ENCODE peak calls at places on chromosomes 4 and X, in six cellular contexts. K is GM12892, A is body of pancreas, X is endothelial cell of umbilical vein, T is spleen, R is adrenal gland. Y is an unnamed sample.

GRCh38 chrX:69238153-69238959 is 73.1 kb upstream of the PJA1 start:
- DNase-seq in K (no peak), A (no peak), X (no peak), T (no peak), R (no peak), Y (no peak)

GRCh38 chr4:48064349-48064748 is 47.8 kb downstream of the NIPAL1 start:
- DNase-seq in K (no peak), A (no peak), X (no peak), T (no peak), R (no peak), Y (no peak)

GRCh38 chr4:55503164-55503563 is 43.5 kb downstream of the CLOCK start:
- DNase-seq in K (no peak), A (no peak), X (peak), T (no peak), R (no peak), Y (no peak)

GRCh38 chr4:140841186-140841585 is 85.0 kb upstream of the TBC1D9 start:
- DNase-seq in K (no peak), A (no peak), X (no peak), T (no peak), R (no peak), Y (no peak)

GRCh38 chr4:132001542-132001941 is 1147.6 kb upstream of the PCDH10 start:
- DNase-seq in K (no peak), A (no peak), X (no peak), T (no peak), R (no peak), Y (no peak)

GRCh38 chrX:149275836-149276235 is 229.3 kb downstream of the IDS start:
- DNase-seq in K (no peak), A (no peak), X (no peak), T (no peak), R (no peak), Y (no peak)

GRCh38 chrX:121571333-121571732 is 523.9 kb downstream of the GLUD2 start:
- DNase-seq in K (no peak), A (no peak), X (no peak), T (no peak), R (no peak), Y (no peak)

GRCh38 chrX:110241816-110242215 is 76.1 kb downstream of the AMMECR1 start:
- DNase-seq in K (no peak), A (peak), X (no peak), T (no peak), R (peak), Y (no peak)

GRCh38 chrX:25001808-25002657 is 13.7 kb downstream of the ARX start:
- DNase-seq in K (no peak), A (no peak), X (no peak), T (no peak), R (no peak), Y (no peak)

GRCh38 chr4:118417325-118417724 is 64.5 kb upstream of the PRSS12 start:
- DNase-seq in K (no peak), A (no peak), X (no peak), T (no peak), R (no peak), Y (no peak)

GRCh38 chrX:115053223-115053622 is 35.8 kb upstream of the IL13RA2 start:
- DNase-seq in K (no peak), A (no peak), X (no peak), T (no peak), R (no peak), Y (no peak)

GRCh38 chrX:111519215-111519614 is 7.8 kb downstream of the SERTM2 start:
- DNase-seq in K (no peak), A (no peak), X (no peak), T (no peak), R (no peak), Y (no peak)

GRCh38 chrX:132199941-132200340 is 19.3 kb downstream of the RAP2C start:
- DNase-seq in K (no peak), A (no peak), X (no peak), T (no peak), R (no peak), Y (no peak)

GRCh38 chr4:108163352-108163751 is 5.4 kb downstream of the LEF1 start:
- DNase-seq in K (no peak), A (no peak), X (no peak), T (no peak), R (no peak), Y (no peak)

GRCh38 chrX:103464071-103464773 is 55.1 kb downstream of the RAB40A start:
- DNase-seq in K (no peak), A (peak), X (peak), T (no peak), R (peak), Y (peak)

GRCh38 chr4:68451246-68452211 is 4.3 kb downstream of the TMPRSS11E start:
- DNase-seq in K (no peak), A (no peak), X (no peak), T (no peak), R (no peak), Y (no peak)

GRCh38 chr4:158193171-158193749 is 17.0 kb upstream of the TMEM144 start:
- DNase-seq in K (no peak), A (no peak), X (peak), T (no peak), R (no peak), Y (peak)

GRCh38 chrX:152619897-152620296 is 17.8 kb upstream of the GABRQ start:
- DNase-seq in K (no peak), A (no peak), X (no peak), T (no peak), R (no peak), Y (no peak)

GRCh38 chr4:85498068-85498733 is 23.3 kb downstream of the ARHGAP24 start:
- DNase-seq in K (peak), A (peak), X (no peak), T (peak), R (peak), Y (no peak)

GRCh38 chr4:142595222-142595871 is 250.8 kb downstream of the INPP4B start:
- DNase-seq in K (no peak), A (peak), X (no peak), T (no peak), R (no peak), Y (no peak)

GRCh38 chrX:77160301-77160700 is 286.9 kb upstream of the FGF16 start:
- DNase-seq in K (no peak), A (no peak), X (no peak), T (peak), R (peak), Y (peak)

GRCh38 chr4:14856076-14856926 is 146.0 kb upstream of the CPEB2 start:
- DNase-seq in K (no peak), A (peak), X (peak), T (no peak), R (peak), Y (peak)

GRCh38 chr4:133157460-133158160 is 8.5 kb downstream of the PCDH10 start:
- DNase-seq in K (no peak), A (no peak), X (peak), T (no peak), R (no peak), Y (no peak)

GRCh38 chr4:90602728-90603127 is 475.5 kb downstream of the CCSER1 start:
- DNase-seq in K (no peak), A (no peak), X (no peak), T (no peak), R (no peak), Y (no peak)

GRCh38 chrX:72297953-72298730 is 7.6 kb downstream of the CITED1 start:
- DNase-seq in K (no peak), A (no peak), X (no peak), T (no peak), R (no peak), Y (peak)

GRCh38 chrX:34053931-34054330 is 78.2 kb downstream of the FAM47A start:
- DNase-seq in K (no peak), A (no peak), X (no peak), T (no peak), R (no peak), Y (no peak)

GRCh38 chrX:133608406-133608805 is 193.1 kb upstream of the GPC4 start:
- DNase-seq in K (no peak), A (no peak), X (no peak), T (no peak), R (no peak), Y (no peak)

GRCh38 chr4:106803107-106803506 is 233.0 kb downstream of the DKK2 start:
- DNase-seq in K (no peak), A (no peak), X (peak), T (no peak), R (no peak), Y (no peak)

GRCh38 chr4:110614981-110615365 is 7.9 kb downstream of the PITX2 start:
- DNase-seq in K (no peak), A (no peak), X (no peak), T (no peak), R (no peak), Y (no peak)

GRCh38 chr4:20474119-20474518 is 222.4 kb downstream of the SLIT2 start:
- DNase-seq in K (no peak), A (no peak), X (peak), T (no peak), R (no peak), Y (no peak)

GRCh38 chr4:10893417-10893816 is 208.8 kb upstream of the CLNK start:
- DNase-seq in K (no peak), A (no peak), X (no peak), T (no peak), R (no peak), Y (no peak)

GRCh38 chrX:154436597-154437397 is at the start of gene GDI1:
- DNase-seq in K (peak), A (peak), X (no peak), T (peak), R (peak), Y (peak)

GRCh38 chr4:28463184-28463690 is 1602.6 kb downstream of the STIM2 start:
- DNase-seq in K (no peak), A (no peak), X (no peak), T (no peak), R (no peak), Y (no peak)

GRCh38 chr4:41061482-41062185 is 152.7 kb downstream of the APBB2 start:
- DNase-seq in K (no peak), A (no peak), X (peak), T (no peak), R (no peak), Y (no peak)

GRCh38 chr4:24519649-24520048 is 64.7 kb downstream of the DHX15 start:
- DNase-seq in K (no peak), A (peak), X (peak), T (no peak), R (peak), Y (no peak)

GRCh38 chr4:159735281-159736207 is 632.7 kb downstream of the RAPGEF2 start:
- DNase-seq in K (no peak), A (no peak), X (no peak), T (no peak), R (no peak), Y (no peak)

DNA sequence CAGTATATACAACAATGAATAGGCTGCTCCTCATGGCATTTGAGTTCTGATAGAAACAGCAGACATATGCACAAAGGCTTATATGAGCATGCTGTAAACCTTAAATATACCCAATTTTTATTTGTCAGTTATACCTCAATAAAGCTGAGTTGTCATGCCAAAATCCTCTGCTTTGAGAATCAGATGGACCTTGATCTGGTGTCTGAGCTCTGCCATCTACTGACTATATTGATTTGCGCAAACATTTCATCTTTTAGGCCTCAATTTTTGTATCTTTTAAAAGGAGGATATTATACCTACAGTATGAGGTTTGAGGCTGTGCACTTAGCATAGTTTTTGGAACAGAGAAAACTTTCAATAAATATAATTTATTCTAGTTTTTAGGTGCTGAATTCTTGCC is 85.2 kb downstream of the PRRG1 start:
- DNase-seq in K (no peak), A (no peak), X (no peak), T (no peak), R (no peak), Y (no peak)
- TF ChIP-seq POLR2A in K (no peak), A (no peak), X (no peak), T (no peak), R (no peak), Y (no peak)

GRCh38 chr4:2248821-2249261 is 6.9 kb upstream of the HAUS3 start:
- DNase-seq in K (peak), A (peak), X (no peak), T (peak), R (peak), Y (no peak)
- TF ChIP-seq POLR2A in K (no peak), A (no peak), X (no peak), T (no peak), R (no peak), Y (no peak)

GRCh38 chrX:21715825-21716224 is 42.1 kb downstream of the SMPX start:
- DNase-seq in K (no peak), A (no peak), X (no peak), T (no peak), R (no peak), Y (no peak)

GRCh38 chrX:21721175-21721574 is 36.7 kb downstream of the SMPX start:
- DNase-seq in K (no peak), A (no peak), X (no peak), T (no peak), R (no peak), Y (no peak)

GRCh38 chrX:21723097-21723496 is 34.8 kb downstream of the SMPX start:
- DNase-seq in K (no peak), A (no peak), X (no peak), T (no peak), R (no peak), Y (no peak)

GRCh38 chrX:21711848-21712197 is 46.1 kb downstream of the SMPX start:
- DNase-seq in K (no peak), A (no peak), X (no peak), T (no peak), R (no peak), Y (no peak)

DNA sequence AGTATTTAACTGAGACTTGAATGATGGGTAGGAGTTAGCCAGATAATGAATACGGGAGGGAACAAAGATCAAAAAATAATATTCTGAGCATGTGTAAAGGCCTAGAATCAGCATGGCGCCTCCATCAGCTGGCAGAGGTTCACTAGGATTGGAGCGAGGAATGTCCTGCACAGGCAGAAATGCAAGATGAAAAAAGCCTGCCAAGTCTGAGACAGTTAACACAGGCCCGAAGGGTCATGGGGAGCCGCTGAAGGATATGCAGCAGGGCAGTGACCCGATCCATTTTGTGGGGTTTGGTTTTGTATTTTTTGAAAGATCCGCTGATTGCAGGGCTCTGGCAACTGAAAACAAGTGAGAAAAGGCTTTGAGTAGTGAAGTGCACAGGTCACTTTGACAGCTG is 40.1 kb downstream of the SMPX start:
- DNase-seq in K (no peak), A (no peak), X (no peak), T (no peak), R (no peak), Y (no peak)
- TF ChIP-seq POLR2A in K (no peak), A (no peak), X (no peak), T (no peak), R (no peak), Y (no peak)

GRCh38 chr4:77156912-77157858 is at the start of gene CCNG2:
- DNase-seq in K (no peak), A (peak), X (no peak), T (peak), R (peak), Y (peak)
- TF ChIP-seq POLR2A in K (peak), A (peak), X (peak), T (peak), R (peak), Y (peak)

GRCh38 chrX:18424482-18425198 is 768 bp upstream of the CDKL5 start:
- DNase-seq in K (no peak), A (peak), X (peak), T (peak), R (peak), Y (peak)

GRCh38 chrX:18422886-18423285 is 2.5 kb upstream of the CDKL5 start:
- DNase-seq in K (no peak), A (no peak), X (no peak), T (no peak), R (no peak), Y (no peak)

GRCh38 chrX:18428006-18428405 is 2.6 kb downstream of the CDKL5 start:
- DNase-seq in K (no peak), A (no peak), X (no peak), T (no peak), R (no peak), Y (no peak)

GRCh38 chrX:18426004-18426320 is 554 bp downstream of the CDKL5 start:
- DNase-seq in K (no peak), A (no peak), X (no peak), T (peak), R (no peak), Y (no peak)

DNA sequence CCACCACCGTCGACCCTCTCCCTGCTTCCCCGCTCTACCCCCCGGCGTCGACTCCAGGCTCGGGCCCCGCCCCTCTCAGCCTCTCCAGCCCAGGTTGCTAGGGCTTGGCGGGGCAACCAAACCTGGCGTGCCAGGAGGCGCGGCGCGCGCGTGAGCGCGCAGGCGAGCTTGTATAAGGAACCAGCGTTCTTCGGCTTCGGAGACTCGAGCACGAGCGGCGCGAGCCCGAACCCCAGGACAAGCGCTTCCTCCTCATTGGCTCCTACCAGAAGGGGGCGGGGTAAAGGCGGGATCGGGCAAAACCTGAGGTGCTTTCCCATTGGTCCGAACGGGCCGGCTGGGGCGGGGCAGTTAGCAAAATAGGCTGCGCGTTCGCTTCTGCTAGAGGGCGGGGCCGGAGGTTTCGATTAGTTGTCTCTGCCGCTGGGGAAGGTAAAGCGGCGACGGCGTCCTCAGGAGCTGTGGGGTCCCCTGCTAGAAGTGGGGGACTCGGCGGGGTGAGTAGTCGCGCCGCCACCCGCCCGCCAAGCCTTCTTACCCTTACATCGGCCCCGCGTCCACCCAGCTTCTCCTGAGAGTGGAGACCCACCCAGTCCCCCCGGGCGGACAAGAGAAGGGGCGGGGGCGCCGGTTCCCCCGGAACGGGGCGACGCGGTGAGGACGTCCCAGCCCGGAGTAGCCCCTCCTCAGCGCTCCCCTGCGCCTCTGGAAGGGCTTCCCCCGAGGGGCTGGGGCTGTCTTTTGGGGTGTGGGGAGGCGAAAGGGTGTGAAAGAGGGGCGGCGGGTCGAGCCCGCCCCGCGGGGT is at the start of gene CDKL5:
- DNase-seq in K (peak), A (peak), X (peak), T (peak), R (peak), Y (peak)
- TF ChIP-seq POLR2A in K (peak), A (peak), X (no peak), T (peak), R (peak), Y (no peak)

DNA sequence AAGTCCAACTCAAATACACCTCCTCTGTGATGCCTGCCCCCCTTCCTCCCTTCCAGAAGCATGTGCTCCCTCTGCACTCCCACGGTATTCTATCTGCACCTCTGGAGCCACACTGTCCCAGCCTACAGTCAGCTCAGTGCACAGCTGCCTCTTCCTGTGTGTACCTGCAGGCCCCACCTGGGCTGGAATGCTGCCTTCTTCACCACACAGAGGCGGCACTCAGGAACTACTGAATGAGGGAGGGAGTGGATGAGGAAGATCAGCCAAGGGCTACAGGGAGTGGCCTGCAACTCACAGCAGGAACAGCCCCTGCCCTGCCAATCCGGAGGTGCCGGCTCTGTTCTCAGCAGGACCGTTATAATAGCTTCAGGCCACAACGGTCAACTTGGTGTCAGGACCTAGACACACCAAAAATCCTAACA is 10.1 kb downstream of the AFAP1 start:
- DNase-seq in K (no peak), A (peak), X (no peak), T (no peak), R (no peak), Y (no peak)
- TF ChIP-seq POLR2A in K (no peak), A (no peak), X (no peak), T (no peak), R (no peak), Y (no peak)

DNA sequence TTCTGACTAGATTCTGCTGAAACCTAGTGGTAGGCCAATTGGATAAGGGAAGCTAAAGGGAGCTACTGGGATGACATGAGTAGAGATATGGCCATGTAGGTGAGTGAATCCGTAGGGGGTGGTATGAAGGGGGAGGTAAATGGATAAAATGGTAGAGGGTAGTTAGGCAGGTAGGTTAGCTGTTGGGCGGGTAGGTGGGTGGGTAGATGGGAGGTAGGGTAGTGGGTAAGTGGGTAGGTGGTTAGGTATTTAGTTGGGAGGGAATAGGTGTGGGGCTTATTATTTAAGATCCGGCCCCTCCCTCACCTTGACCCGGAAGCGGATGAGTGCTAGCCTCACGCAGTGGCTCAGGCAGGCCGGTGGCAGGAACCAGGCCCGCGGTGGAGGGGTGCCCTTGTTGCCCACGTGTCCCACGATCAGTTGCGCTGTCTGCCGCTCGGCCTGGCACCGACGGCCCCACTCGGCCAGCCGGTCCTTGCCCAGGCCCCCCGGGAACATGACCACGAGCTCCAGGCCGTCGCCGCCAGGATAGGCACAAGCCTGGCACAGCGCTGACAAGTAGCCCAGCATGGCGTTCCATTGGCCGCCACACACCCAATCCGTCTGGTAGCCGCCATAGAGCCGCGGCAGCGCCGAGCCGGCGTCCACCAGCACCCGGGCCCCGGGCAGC is 725 bp downstream of the FAM120C start:
- DNase-seq in K (peak), A (peak), X (peak), T (peak), R (peak), Y (peak)
- TF ChIP-seq POLR2A in K (peak), A (no peak), X (peak), T (no peak), R (no peak), Y (peak)